ENCODE peak calls at places on chromosome 1, in eight cellular contexts. P is dorsolateral prefrontal cortex, I is cardiac muscle cell, A is H7, X is mucosa of descending colon, W is IMR-90, U is AG10803, F is astrocyte of the spinal cord. Z is an unnamed sample.

GRCh38 chr1:204348197-204348596 is 11.5 kb downstream of the PLEKHA6 start:
- DNase-seq in P (no peak), I (no peak), A (no peak), X (no peak), W (no peak), U (no peak), F (no peak), Z (no peak)

GRCh38 chr1:160951443-160952128 is 3.0 kb downstream of the ITLN2 start:
- DNase-seq in P (no peak), I (peak), A (peak), X (no peak), W (peak), U (peak), F (peak), Z (peak)

GRCh38 chr1:204709960-204710912 is 24.7 kb upstream of the LRRN2 start:
- DNase-seq in P (no peak), I (no peak), A (peak), X (no peak), W (no peak), U (no peak), F (no peak), Z (no peak)

GRCh38 chr1:94988356-94988755 is 61.4 kb upstream of the CNN3 start:
- DNase-seq in P (no peak), I (no peak), A (no peak), X (no peak), W (peak), U (no peak), F (no peak), Z (no peak)

GRCh38 chr1:110489406-110489805 is 29.6 kb downstream of the KCNA10 start:
- DNase-seq in P (no peak), I (no peak), A (no peak), X (no peak), W (no peak), U (no peak), F (no peak), Z (no peak)

GRCh38 chr1:241697640-241698018 is 45.5 kb downstream of the WDR64 start:
- DNase-seq in P (no peak), I (no peak), A (no peak), X (no peak), W (no peak), U (no peak), F (no peak), Z (no peak)

GRCh38 chr1:116075577-116075976 is 35.6 kb upstream of the MAB21L3 start:
- DNase-seq in P (no peak), I (no peak), A (no peak), X (no peak), W (no peak), U (no peak), F (no peak), Z (no peak)

GRCh38 chr1:161066694-161067093 is 3.0 kb downstream of the ARHGAP30 start:
- DNase-seq in P (no peak), I (no peak), A (no peak), X (no peak), W (no peak), U (no peak), F (no peak), Z (no peak)

GRCh38 chr1:152167835-152168534 is 9.0 kb upstream of the RPTN start:
- DNase-seq in P (no peak), I (peak), A (no peak), X (no peak), W (peak), U (peak), F (peak), Z (no peak)

GRCh38 chr1:12097321-12097720 is 34.2 kb downstream of the TNFRSF8 start:
- DNase-seq in P (no peak), I (peak), A (no peak), X (no peak), W (peak), U (peak), F (no peak), Z (no peak)

GRCh38 chr1:15272009-15272781 is 25.2 kb downstream of the FHAD1 start:
- DNase-seq in P (no peak), I (peak), A (peak), X (peak), W (peak), U (peak), F (peak), Z (no peak)

GRCh38 chr1:10306435-10306834 is 92.4 kb upstream of the PGD start:
- DNase-seq in P (no peak), I (no peak), A (no peak), X (no peak), W (no peak), U (no peak), F (no peak), Z (no peak)

GRCh38 chr1:229553621-229554120 is 4.8 kb downstream of the ABCB10 start:
- DNase-seq in P (no peak), I (no peak), A (no peak), X (no peak), W (no peak), U (no peak), F (no peak), Z (no peak)

GRCh38 chr1:26666855-26667254 is 29.0 kb upstream of the ARID1A start:
- DNase-seq in P (no peak), I (peak), A (no peak), X (no peak), W (peak), U (no peak), F (no peak), Z (no peak)

GRCh38 chr1:79304131-79304530 is 297.6 kb upstream of the ADGRL4 start:
- DNase-seq in P (no peak), I (peak), A (no peak), X (no peak), W (peak), U (peak), F (no peak), Z (no peak)

GRCh38 chr1:207459008-207459407 is 4.9 kb downstream of the CR2 start:
- DNase-seq in P (no peak), I (no peak), A (no peak), X (no peak), W (no peak), U (no peak), F (no peak), Z (no peak)

GRCh38 chr1:223242382-223242955 is 99.4 kb upstream of the TLR5 start:
- DNase-seq in P (no peak), I (no peak), A (no peak), X (no peak), W (peak), U (peak), F (no peak), Z (no peak)

GRCh38 chr1:107829083-107829771 is 135.8 kb downstream of the VAV3 start:
- DNase-seq in P (no peak), I (peak), A (no peak), X (no peak), W (no peak), U (peak), F (peak), Z (no peak)

GRCh38 chr1:62307516-62308492 is 11.4 kb downstream of the KANK4 start:
- DNase-seq in P (no peak), I (no peak), A (no peak), X (no peak), W (no peak), U (no peak), F (no peak), Z (no peak)

GRCh38 chr1:67162954-67163353 is 3.3 kb upstream of the IL23R start:
- DNase-seq in P (no peak), I (peak), A (no peak), X (no peak), W (peak), U (no peak), F (peak), Z (no peak)

GRCh38 chr1:53138991-53139884 is 3.2 kb downstream of the SLC1A7 start:
- DNase-seq in P (no peak), I (no peak), A (no peak), X (no peak), W (peak), U (no peak), F (no peak), Z (no peak)
- H3K4me3 ChIP-seq in P (no peak), I (no peak), A (no peak), X (no peak), W (no peak), U (no peak), F (no peak), Z (no peak)

GRCh38 chr1:112393634-112393976 is 2.4 kb upstream of the CTTNBP2NL start:
- DNase-seq in P (no peak), I (peak), A (no peak), X (no peak), W (no peak), U (peak), F (peak), Z (no peak)
- H3K4me3 ChIP-seq in P (peak), I (no peak), A (no peak), X (no peak), W (no peak), U (peak), F (no peak), Z (no peak)

DNA sequence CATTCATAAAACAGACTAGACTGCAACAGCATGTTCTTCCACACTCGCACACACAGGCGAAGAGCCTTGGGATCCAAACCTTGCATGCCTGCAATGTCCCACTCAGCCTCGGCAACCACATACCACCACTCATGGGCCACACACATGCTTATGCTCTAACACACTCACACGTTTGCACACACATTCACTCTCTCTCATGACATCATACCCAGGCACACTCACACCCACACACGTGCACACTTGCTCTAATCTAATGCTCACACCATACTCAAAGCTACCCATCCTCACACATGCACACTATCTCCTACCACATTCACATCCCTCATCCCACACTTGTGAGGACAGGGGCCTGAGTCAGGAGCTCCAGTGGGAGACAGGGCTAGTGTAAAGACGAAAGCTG is 50.3 kb downstream of the GRIK3 start:
- DNase-seq in P (no peak), I (no peak), A (no peak), X (no peak), W (no peak), U (no peak), F (no peak), Z (no peak)
- H3K4me3 ChIP-seq in P (no peak), I (no peak), A (no peak), X (no peak), W (no peak), U (no peak), F (no peak), Z (no peak)

DNA sequence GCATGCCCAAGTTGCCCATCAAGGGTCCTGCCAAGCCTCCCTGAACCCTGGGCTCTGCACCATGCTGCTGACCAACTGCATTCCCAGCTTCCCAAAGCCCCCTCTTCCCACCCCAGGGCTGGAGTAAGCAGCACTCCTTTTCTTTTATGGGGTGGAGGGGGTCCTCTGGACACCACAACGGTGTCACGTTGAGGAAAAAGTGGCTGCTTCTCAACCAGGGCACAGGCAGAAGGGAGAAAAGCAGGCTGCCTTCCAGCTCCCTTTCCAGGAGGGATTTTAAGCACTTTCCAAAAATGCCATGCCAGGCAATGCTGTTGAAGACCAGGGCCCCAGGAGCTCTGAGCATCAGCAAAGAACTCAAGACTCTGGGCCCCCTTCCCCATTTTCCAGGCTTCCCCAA is 691 bp downstream of the RIMS3 start:
- DNase-seq in P (no peak), I (no peak), A (no peak), X (no peak), W (no peak), U (no peak), F (no peak), Z (no peak)
- H3K4me3 ChIP-seq in P (peak), I (peak), A (peak), X (no peak), W (no peak), U (no peak), F (no peak), Z (peak)

GRCh38 chr1:1677718-1678580 is 14.6 kb downstream of the SLC35E2B start:
- DNase-seq in P (no peak), I (no peak), A (peak), X (peak), W (no peak), U (no peak), F (no peak), Z (peak)
- H3K4me3 ChIP-seq in P (no peak), I (no peak), A (no peak), X (no peak), W (no peak), U (no peak), F (no peak), Z (peak)

GRCh38 chr1:44707959-44708831 is 22.8 kb downstream of the RNU5D-1 start:
- DNase-seq in P (no peak), I (peak), A (peak), X (no peak), W (peak), U (peak), F (peak), Z (no peak)
- H3K4me3 ChIP-seq in P (no peak), I (no peak), A (no peak), X (no peak), W (no peak), U (no peak), F (no peak), Z (no peak)

Z was measured in effector memory CD4-positive, alpha-beta T cell.